ENCODE peak calls at places on chromosomes 4 and X, in eight cellular contexts. E is MCF 10A, Q is B cell, T is NB4, M is heart right ventricle, Y is brain microvascular endothelial cell, Z is hepatocyte, C is left lung. H is an unnamed sample.

GRCh38 chr4:23061431-23061830 is 368.7 kb downstream of the GBA3 start:
- DNase-seq in Y (no peak), T (peak), C (no peak), M (no peak), E (no peak), Z (peak), Q (no peak), H (no peak)

GRCh38 chrX:152913915-152914314 is 16.0 kb downstream of the ZNF185 start:
- DNase-seq in Y (no peak), T (no peak), M (no peak), Q (no peak), Z (no peak), C (no peak), E (no peak), H (no peak)

GRCh38 chr4:148222991-148223660 is 219.1 kb downstream of the NR3C2 start:
- DNase-seq in E (no peak), Q (no peak), Y (no peak), M (no peak), T (no peak), Z (no peak), C (no peak), H (no peak)

GRCh38 chr4:189177130-189177529 is 763.5 kb upstream of the FRG1 start:
- DNase-seq in T (no peak), Q (no peak), C (no peak), Y (no peak), E (peak), M (no peak), Z (no peak), H (no peak)

GRCh38 chrX:24025741-24026402 is 1.1 kb downstream of the KLHL15 start:
- DNase-seq in C (no peak), Q (peak), Y (peak), T (peak), Z (peak), M (no peak), E (peak), H (no peak)

GRCh38 chr4:61200991-61201526 is 933 bp downstream of the ADGRL3 start:
- DNase-seq in Q (no peak), Z (peak), C (peak), T (no peak), E (peak), Y (peak), M (no peak), H (no peak)

GRCh38 chrX:86051741-86052140 is 4.4 kb upstream of the CHM start:
- DNase-seq in C (no peak), T (no peak), Y (no peak), Q (no peak), E (no peak), Z (no peak), M (no peak), H (no peak)

GRCh38 chrX:44036336-44036735 is 63.1 kb upstream of the NDP start:
- DNase-seq in Z (no peak), E (peak), M (no peak), Y (peak), T (no peak), Q (no peak), C (no peak), H (no peak)

GRCh38 chr4:142418697-142419096 is 427.4 kb downstream of the INPP4B start:
- DNase-seq in E (no peak), M (no peak), T (no peak), Y (no peak), C (no peak), Z (no peak), Q (no peak), H (no peak)

GRCh38 chrX:39736219-39737211 is 361.2 kb downstream of the BCOR start:
- DNase-seq in E (peak), M (peak), T (peak), Z (no peak), Y (peak), C (peak), Q (no peak), H (no peak)

GRCh38 chr4:181685461-181685860 is 557.7 kb upstream of the TENM3 start:
- DNase-seq in Q (no peak), T (no peak), Y (peak), E (peak), M (no peak), Z (no peak), C (no peak), H (no peak)

GRCh38 chrX:72685810-72686465 is 28.2 kb downstream of the PHKA1 start:
- DNase-seq in C (no peak), Q (no peak), M (no peak), T (no peak), Y (no peak), E (peak), Z (no peak), H (no peak)

GRCh38 chr4:2357821-2358745 is 60.4 kb downstream of the ZFYVE28 start:
- DNase-seq in Q (no peak), Z (no peak), E (no peak), M (no peak), Y (no peak), C (no peak), T (no peak), H (no peak)

GRCh38 chr4:86942185-86942666 is 7.4 kb downstream of the AFF1 start:
- DNase-seq in Q (no peak), T (peak), C (no peak), Z (peak), Y (peak), E (no peak), M (no peak), H (no peak)

GRCh38 chr4:114807759-114808404 is 209.3 kb downstream of the UGT8 start:
- DNase-seq in M (no peak), Y (peak), Z (peak), C (no peak), E (peak), Q (peak), T (peak), H (peak)

GRCh38 chr4:125368684-125369083 is 53.9 kb downstream of the FAT4 start:
- DNase-seq in Y (peak), T (no peak), E (peak), C (no peak), Z (peak), Q (no peak), M (no peak), H (no peak)

GRCh38 chr4:76821661-76822060 is 76.3 kb downstream of the SOWAHB start:
- DNase-seq in Q (no peak), Y (no peak), E (no peak), T (no peak), M (no peak), Z (no peak), C (no peak), H (no peak)

GRCh38 chr4:139901516-139902327 is 236.1 kb downstream of the MGST2 start:
- DNase-seq in Z (no peak), T (no peak), M (no peak), Q (no peak), E (peak), Y (no peak), C (no peak), H (no peak)

GRCh38 chrX:47143894-47144625 is 442 bp downstream of the NDUFB11 start:
- DNase-seq in Y (no peak), T (no peak), C (no peak), Q (peak), Z (peak), E (no peak), M (peak), H (peak)

GRCh38 chrX:25219480-25219879 is 203.7 kb upstream of the ARX start:
- DNase-seq in T (no peak), Y (no peak), M (no peak), E (no peak), Q (no peak), C (no peak), Z (no peak), H (no peak)

GRCh38 chr4:133247861-133248260 is 98.8 kb downstream of the PCDH10 start:
- DNase-seq in T (no peak), Q (no peak), Y (no peak), E (no peak), M (no peak), C (no peak), Z (no peak), H (no peak)

GRCh38 chr4:5051210-5051691 is at the start of gene STK32B:
- DNase-seq in M (peak), E (peak), Y (peak), C (peak), T (peak), Z (peak), Q (no peak), H (no peak)

GRCh38 chrX:40471965-40472648 is 108.7 kb upstream of the ATP6AP2 start:
- DNase-seq in Q (peak), Y (peak), Z (peak), T (no peak), C (peak), M (no peak), E (peak), H (no peak)

DNA sequence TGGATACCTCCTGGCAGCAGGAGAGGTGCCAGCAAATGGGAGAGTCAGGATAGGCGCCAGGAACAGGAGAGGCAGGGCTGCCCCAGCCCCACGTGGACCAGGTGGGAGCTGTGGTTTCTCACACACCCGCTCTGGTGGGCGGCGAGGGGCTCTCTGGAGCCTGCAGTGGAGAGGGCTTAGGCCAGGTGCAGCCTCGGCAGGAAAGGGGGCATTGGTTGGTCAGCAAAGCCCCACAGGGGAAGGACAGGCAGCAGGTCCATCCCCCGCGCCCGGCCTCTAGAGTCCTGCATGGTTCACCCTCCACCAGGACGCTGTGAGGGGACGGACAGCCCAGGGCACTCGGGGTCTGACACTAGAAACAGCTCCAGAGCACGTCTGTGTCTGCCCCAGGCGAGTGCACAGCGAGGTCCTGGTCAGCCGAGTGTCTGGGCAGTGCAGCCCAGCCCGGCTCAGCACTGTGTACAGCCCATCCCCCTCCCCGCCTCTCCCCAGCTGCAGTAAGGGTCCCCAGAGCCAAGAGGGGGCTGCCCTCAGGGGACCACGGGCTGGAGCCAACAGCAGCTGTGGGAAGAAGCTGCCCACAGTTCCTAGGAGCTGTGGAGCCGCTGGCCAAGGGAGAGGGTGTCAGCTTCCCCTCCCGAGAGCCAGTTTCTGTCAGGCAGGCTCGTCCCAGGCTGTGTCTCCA is 8.2 kb downstream of the ATP5ME start:
- DNase-seq in C (no peak), E (no peak), Z (no peak), M (no peak), Q (no peak), T (no peak), Y (no peak), H (peak)
- TF ChIP-seq CTCF in C (no peak), E (no peak), Z (no peak), M (no peak), Q (no peak), T (no peak), Y (no peak), H (no peak)

DNA sequence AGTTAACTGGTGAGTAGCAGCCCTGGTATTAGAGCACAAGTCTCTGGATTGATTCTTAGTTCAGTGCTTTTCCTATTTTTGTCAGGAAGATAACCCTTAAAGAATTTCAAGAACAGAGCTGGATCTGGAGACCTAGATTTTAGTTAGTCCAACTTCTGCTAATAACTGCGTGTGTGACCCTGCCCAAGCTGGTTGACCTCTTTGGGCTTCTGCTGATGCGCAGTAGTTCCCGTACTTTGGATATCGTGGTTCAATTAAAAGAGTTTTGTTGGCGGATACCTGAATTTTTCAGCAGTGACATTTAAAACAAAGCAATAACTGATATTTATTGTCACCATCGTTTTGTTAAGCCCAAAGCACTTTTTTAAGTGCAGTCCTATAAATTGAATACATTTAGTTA is 9.3 kb downstream of the MSMO1 start:
- DNase-seq in Y (no peak), C (no peak), E (no peak), T (no peak), Z (no peak), M (no peak), Q (no peak), H (no peak)
- TF ChIP-seq CTCF in Y (no peak), C (no peak), E (no peak), T (no peak), Z (no peak), M (no peak), Q (no peak), H (no peak)

GRCh38 chr4:89641367-89641687 is 195.6 kb downstream of the SNCA start:
- DNase-seq in C (no peak), Z (no peak), Q (no peak), E (no peak), T (no peak), M (no peak), Y (no peak), H (no peak)

GRCh38 chr4:89645512-89645911 is 191.4 kb downstream of the SNCA start:
- DNase-seq in Q (no peak), M (no peak), E (no peak), T (no peak), Y (no peak), C (no peak), Z (no peak), H (no peak)

GRCh38 chr4:89639395-89639794 is 197.6 kb downstream of the SNCA start:
- DNase-seq in Q (no peak), Y (no peak), M (no peak), E (no peak), T (no peak), Z (no peak), C (no peak), H (no peak)

DNA sequence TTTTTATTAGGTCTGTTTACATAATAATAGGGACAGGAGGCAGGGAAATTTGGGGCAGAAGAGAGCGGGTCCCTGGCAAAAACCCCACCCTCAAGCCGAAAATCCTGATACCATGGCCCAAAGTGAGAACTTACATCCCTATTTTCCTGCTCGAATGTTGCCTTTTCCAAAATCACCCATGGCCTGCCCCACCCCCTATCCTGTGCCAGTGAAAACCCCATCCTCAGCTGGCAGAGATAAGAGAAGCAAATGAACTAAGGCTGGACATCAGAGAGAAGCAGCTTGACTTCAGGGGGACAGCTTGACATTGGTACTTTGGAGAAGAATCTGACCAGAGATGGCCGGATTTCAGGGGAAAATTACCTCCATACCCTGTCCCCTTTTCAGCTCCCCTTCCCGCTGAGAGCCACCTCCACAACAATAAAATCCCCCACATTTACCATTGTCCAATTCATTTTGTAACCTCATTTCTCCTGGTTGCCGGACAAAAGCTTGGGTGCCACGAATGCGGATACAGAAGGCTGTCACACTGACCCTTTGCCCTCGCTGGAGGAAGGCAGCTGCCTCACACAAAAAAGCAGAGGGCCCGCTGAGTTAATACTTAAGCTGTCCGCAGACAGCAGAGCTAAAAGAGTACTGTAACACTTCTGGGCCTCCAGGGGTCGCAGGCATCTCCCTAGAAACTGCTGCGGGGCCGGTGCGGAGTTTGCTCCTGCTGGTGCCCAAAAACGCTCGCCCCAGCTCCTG is 196.2 kb downstream of the SNCA start:
- DNase-seq in Q (no peak), Z (peak), E (peak), Y (peak), T (peak), C (no peak), M (peak), H (no peak)
- TF ChIP-seq CTCF in Q (no peak), Z (peak), E (no peak), Y (peak), T (peak), C (peak), M (peak), H (peak)

GRCh38 chr4:110483516-110483915 is 7.6 kb downstream of the ENPEP start:
- DNase-seq in T (no peak), Y (no peak), Q (no peak), Z (no peak), M (no peak), C (no peak), E (no peak), H (no peak)
- TF ChIP-seq CTCF in T (no peak), Y (no peak), Q (no peak), Z (no peak), M (no peak), C (no peak), E (no peak), H (no peak)

DNA sequence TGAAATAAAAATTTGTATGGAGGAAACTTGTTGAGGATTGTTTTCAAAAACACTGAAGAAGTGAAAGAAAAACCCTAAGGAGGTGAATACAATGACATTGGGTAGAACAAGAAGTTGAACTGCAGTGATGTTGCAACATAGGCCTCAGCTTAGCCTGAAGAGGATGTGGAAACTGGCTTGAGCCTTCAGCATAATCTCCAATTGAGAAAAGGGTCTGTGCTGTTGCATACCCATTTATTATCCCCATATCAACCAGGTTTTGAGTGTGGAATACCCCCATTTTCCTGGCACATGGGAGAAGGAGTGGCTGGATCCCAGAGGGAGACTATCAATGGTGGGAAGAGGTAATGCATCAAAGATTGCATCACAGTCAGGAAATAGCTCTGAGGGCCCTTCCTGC is 695.0 kb upstream of the HS3ST1 start:
- DNase-seq in Q (no peak), Y (no peak), Z (no peak), T (peak), E (no peak), M (no peak), C (no peak), H (peak)
- TF ChIP-seq CTCF in Q (no peak), Y (no peak), Z (no peak), T (no peak), E (no peak), M (no peak), C (no peak), H (no peak)

GRCh38 chr4:170226288-170226687 is 136.5 kb upstream of the AADAT start:
- DNase-seq in M (no peak), E (no peak), Q (no peak), T (no peak), Z (peak), C (no peak), Y (no peak), H (no peak)

GRCh38 chr4:170230242-170230641 is 140.5 kb upstream of the AADAT start:
- DNase-seq in C (no peak), T (no peak), M (no peak), Q (no peak), Z (no peak), E (no peak), Y (no peak), H (no peak)

GRCh38 chr4:170231377-170231776 is 141.6 kb upstream of the AADAT start:
- DNase-seq in M (no peak), Y (no peak), C (no peak), T (no peak), E (no peak), Q (no peak), Z (no peak), H (no peak)

GRCh38 chr4:170229021-170229420 is 139.3 kb upstream of the AADAT start:
- DNase-seq in C (no peak), Q (no peak), Z (no peak), E (no peak), Y (no peak), T (no peak), M (no peak), H (no peak)

GRCh38 chr4:170227928-170228327 is 138.2 kb upstream of the AADAT start:
- DNase-seq in Z (no peak), M (no peak), T (no peak), Y (no peak), E (no peak), Q (no peak), C (no peak), H (no peak)
- TF ChIP-seq CTCF in Z (no peak), M (no peak), T (no peak), Y (peak), E (no peak), Q (no peak), C (no peak), H (no peak)

GRCh38 chr4:38873290-38873949 is 5.8 kb downstream of the FAM114A1 start:
- DNase-seq in Z (no peak), E (no peak), Q (no peak), M (no peak), C (no peak), Y (no peak), T (peak), H (no peak)
- TF ChIP-seq CTCF in Z (no peak), E (no peak), Q (no peak), M (no peak), C (no peak), Y (peak), T (peak), H (peak)

DNA sequence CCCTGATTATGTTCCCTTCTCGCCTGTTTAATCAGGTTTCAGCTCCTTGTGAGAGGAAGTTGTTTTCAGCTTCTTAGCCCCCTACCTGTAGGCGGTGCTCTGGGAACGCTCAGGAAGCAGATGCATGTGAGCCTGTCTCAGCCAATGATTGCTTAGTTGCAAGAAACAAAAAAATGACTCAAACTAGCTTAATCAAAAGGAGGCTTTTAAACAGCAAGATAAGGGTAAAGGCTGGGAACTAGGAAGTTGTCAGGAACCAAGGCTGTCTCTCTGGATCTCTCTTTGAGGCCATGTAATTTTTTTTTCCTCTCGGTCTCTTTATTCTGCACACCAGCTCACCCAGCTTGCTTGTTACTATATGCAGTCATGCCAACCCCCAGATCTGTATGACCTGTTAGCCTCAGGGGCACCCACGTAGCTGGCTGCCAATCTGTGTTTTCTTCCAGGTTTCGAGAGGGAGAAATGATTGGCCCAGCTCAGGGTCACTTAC is 109.1 kb downstream of the PTTG2 start:
- DNase-seq in Q (no peak), Y (no peak), T (peak), Z (peak), C (peak), M (no peak), E (peak), H (no peak)
- TF ChIP-seq CTCF in Q (no peak), Y (peak), T (peak), Z (peak), C (peak), M (no peak), E (peak), H (no peak)

H was measured in CD14-positive monocyte.